ENCODE peak calls at places on chromosomes 7 and 10, in six cellular contexts. One of them, this sample, is unnamed.

GRCh38 chr10:91340613-91341362 is 69.4 kb upstream of the HECTD2 start:
- DNase-seq in pancreas: no peak
- DNase-seq in adrenal gland: no peak
- DNase-seq in breast epithelium: no peak
- DNase-seq in HFF-Myc: peak
- DNase-seq in Panc1: peak
- DNase-seq in this sample: peak

GRCh38 chr7:128353610-128354009 is 7.9 kb downstream of the PRRT4 start:
- DNase-seq in pancreas: no peak
- DNase-seq in adrenal gland: no peak
- DNase-seq in breast epithelium: no peak
- DNase-seq in HFF-Myc: no peak
- DNase-seq in Panc1: no peak
- DNase-seq in this sample: no peak

GRCh38 chr10:12908773-12909172 is 92.7 kb downstream of the CCDC3 start:
- DNase-seq in pancreas: no peak
- DNase-seq in adrenal gland: no peak
- DNase-seq in breast epithelium: no peak
- DNase-seq in HFF-Myc: no peak
- DNase-seq in Panc1: no peak
- DNase-seq in this sample: no peak

GRCh38 chr7:220151-220841 is 27.9 kb downstream of the FAM20C start:
- DNase-seq in pancreas: no peak
- DNase-seq in adrenal gland: no peak
- DNase-seq in breast epithelium: no peak
- DNase-seq in HFF-Myc: no peak
- DNase-seq in Panc1: no peak
- DNase-seq in this sample: peak

GRCh38 chr7:42511027-42511426 is 274.0 kb upstream of the GLI3 start:
- DNase-seq in pancreas: no peak
- DNase-seq in adrenal gland: no peak
- DNase-seq in breast epithelium: no peak
- DNase-seq in HFF-Myc: no peak
- DNase-seq in Panc1: no peak
- DNase-seq in this sample: no peak

GRCh38 chr7:17746131-17746530 is 194.2 kb downstream of the SNX13 start:
- DNase-seq in pancreas: no peak
- DNase-seq in adrenal gland: no peak
- DNase-seq in breast epithelium: no peak
- DNase-seq in HFF-Myc: no peak
- DNase-seq in Panc1: no peak
- DNase-seq in this sample: no peak

GRCh38 chr7:36692444-36692843 is 31.9 kb downstream of the AOAH start:
- DNase-seq in pancreas: no peak
- DNase-seq in adrenal gland: no peak
- DNase-seq in breast epithelium: no peak
- DNase-seq in HFF-Myc: no peak
- DNase-seq in Panc1: no peak
- DNase-seq in this sample: no peak

GRCh38 chr10:46096426-46096825 is 50.4 kb upstream of the MSMB start:
- DNase-seq in pancreas: no peak
- DNase-seq in adrenal gland: no peak
- DNase-seq in breast epithelium: no peak
- DNase-seq in HFF-Myc: no peak
- DNase-seq in Panc1: no peak
- DNase-seq in this sample: no peak

GRCh38 chr7:33868151-33868550 is 37.2 kb upstream of the BMPER start:
- DNase-seq in pancreas: no peak
- DNase-seq in adrenal gland: no peak
- DNase-seq in breast epithelium: no peak
- DNase-seq in HFF-Myc: no peak
- DNase-seq in Panc1: no peak
- DNase-seq in this sample: peak

GRCh38 chr7:92025260-92025659 is 84.6 kb downstream of the AKAP9 start:
- DNase-seq in pancreas: no peak
- DNase-seq in adrenal gland: no peak
- DNase-seq in breast epithelium: no peak
- DNase-seq in HFF-Myc: no peak
- DNase-seq in Panc1: peak
- DNase-seq in this sample: no peak

GRCh38 chr7:150377116-150377979 is 1.8 kb upstream of the ZNF775 start:
- DNase-seq in pancreas: no peak
- DNase-seq in adrenal gland: no peak
- DNase-seq in breast epithelium: no peak
- DNase-seq in HFF-Myc: no peak
- DNase-seq in Panc1: no peak
- DNase-seq in this sample: no peak
- H3K4me3 ChIP-seq in pancreas: no peak
- H3K4me3 ChIP-seq in adrenal gland: no peak
- H3K4me3 ChIP-seq in breast epithelium: no peak
- H3K4me3 ChIP-seq in HFF-Myc: no peak
- H3K4me3 ChIP-seq in Panc1: no peak
- H3K4me3 ChIP-seq in this sample: no peak

DNA sequence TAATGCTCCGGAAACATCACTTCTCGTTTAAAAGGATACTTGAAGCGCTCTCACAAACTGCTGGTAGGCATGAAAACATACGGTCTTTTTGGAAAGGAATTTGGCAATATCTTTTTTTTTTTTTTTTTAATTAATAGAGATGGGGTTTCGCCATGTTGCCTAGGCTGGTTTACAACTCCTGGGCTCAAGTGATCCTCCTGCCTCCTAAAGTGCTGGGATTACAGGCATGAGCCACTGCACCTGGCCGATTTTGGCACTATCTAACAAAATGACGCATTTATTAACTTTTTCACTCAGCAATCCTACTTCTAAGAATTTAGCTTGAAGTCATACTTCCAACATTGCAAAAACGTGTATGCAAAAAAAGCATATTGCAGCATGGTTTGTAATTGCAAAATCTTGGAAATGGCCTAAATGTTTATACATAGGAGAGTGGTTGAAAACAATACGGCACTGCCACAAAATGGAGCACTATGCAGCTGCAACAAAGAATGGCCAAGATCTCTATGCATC is 2.2 kb upstream of the XRCC2 start:
- DNase-seq in pancreas: no peak
- DNase-seq in adrenal gland: no peak
- DNase-seq in breast epithelium: no peak
- DNase-seq in HFF-Myc: no peak
- DNase-seq in Panc1: no peak
- DNase-seq in this sample: no peak
- H3K4me3 ChIP-seq in pancreas: no peak
- H3K4me3 ChIP-seq in adrenal gland: no peak
- H3K4me3 ChIP-seq in breast epithelium: no peak
- H3K4me3 ChIP-seq in HFF-Myc: no peak
- H3K4me3 ChIP-seq in Panc1: no peak
- H3K4me3 ChIP-seq in this sample: no peak

DNA sequence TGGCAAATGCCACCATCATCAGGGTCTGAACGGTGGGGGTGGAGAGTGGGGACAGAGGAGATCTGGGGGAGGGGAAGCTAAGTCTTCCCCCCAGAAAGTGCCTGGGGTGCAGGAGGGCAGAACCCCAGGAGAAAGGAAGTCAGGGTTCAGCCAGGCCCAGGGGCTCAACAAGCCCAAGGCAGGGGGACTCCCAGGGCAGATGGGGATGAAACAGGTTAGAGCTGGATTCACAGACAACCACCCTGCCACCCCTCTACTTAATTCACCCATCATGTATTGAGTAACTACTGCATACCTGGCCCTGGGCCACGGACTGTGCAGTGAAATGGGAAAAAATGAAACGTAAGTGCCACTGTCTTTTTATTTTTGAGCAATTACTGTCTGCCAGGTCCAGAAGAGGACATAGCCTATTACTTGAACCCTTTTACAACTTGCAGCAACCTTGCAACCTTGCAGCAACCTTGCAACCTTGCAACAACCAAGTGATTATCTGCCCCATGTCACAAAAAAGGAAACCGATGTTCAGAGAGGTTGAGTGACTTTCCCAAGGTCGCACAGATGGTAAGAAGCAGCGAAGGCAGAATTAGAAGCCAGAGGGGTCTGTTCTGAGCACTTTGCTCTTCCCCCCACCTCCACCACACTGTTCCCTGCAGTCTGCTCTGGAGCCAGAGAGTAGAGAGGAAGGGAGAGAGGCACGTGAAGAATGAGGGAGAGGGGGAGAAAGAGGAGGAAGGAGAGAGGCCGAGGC is 4.8 kb downstream of the ELN start:
- DNase-seq in pancreas: no peak
- DNase-seq in adrenal gland: no peak
- DNase-seq in breast epithelium: no peak
- DNase-seq in HFF-Myc: no peak
- DNase-seq in Panc1: no peak
- DNase-seq in this sample: no peak
- H3K4me3 ChIP-seq in pancreas: no peak
- H3K4me3 ChIP-seq in adrenal gland: no peak
- H3K4me3 ChIP-seq in breast epithelium: no peak
- H3K4me3 ChIP-seq in HFF-Myc: no peak
- H3K4me3 ChIP-seq in Panc1: no peak
- H3K4me3 ChIP-seq in this sample: no peak

DNA sequence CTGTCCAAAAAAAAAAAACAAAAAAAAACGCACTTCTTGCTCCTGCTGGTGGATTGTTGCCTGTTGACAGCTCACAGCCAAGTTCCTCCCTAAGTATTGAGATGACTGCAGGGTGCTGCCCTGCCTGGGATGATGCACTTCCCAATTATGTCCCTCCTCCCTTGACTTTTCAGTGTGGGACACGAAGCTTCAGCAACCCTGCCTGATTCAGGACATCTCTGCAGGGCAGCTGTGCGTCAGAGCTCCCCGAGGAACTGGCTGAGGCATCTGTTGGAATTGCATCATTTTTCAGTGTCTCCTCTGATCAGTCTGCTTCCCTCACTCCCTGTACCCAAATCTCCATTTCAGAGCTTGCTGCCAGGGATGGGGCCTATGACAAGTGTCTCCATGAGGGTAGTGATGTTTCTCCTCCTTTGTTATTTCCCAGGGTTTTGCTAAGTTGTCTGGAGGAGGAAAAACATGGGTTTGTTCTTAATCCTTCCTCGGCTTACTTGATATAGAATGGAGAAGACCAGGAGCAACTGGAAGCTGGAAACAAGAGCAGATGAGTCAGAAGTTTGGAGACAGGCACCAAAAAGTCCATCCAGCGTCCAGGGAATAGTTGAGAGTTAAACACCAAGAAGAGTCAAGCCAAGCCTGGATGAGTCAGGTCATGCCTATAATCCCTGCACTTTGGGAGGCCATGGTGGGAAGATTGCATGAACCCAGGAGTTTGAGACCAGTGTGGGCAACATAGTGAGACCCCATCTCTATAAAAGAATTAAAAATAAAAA is 355.1 kb downstream of the GALNT17 start:
- DNase-seq in pancreas: no peak
- DNase-seq in adrenal gland: no peak
- DNase-seq in breast epithelium: no peak
- DNase-seq in HFF-Myc: no peak
- DNase-seq in Panc1: no peak
- DNase-seq in this sample: no peak
- H3K4me3 ChIP-seq in pancreas: no peak
- H3K4me3 ChIP-seq in adrenal gland: no peak
- H3K4me3 ChIP-seq in breast epithelium: no peak
- H3K4me3 ChIP-seq in HFF-Myc: no peak
- H3K4me3 ChIP-seq in Panc1: no peak
- H3K4me3 ChIP-seq in this sample: no peak

GRCh38 chr7:3757059-3757458 is 456.0 kb downstream of the SDK1 start:
- DNase-seq in pancreas: no peak
- DNase-seq in adrenal gland: no peak
- DNase-seq in breast epithelium: no peak
- DNase-seq in HFF-Myc: no peak
- DNase-seq in Panc1: no peak
- DNase-seq in this sample: no peak

GRCh38 chr7:3760696-3761095 is 459.6 kb downstream of the SDK1 start:
- DNase-seq in pancreas: no peak
- DNase-seq in adrenal gland: no peak
- DNase-seq in breast epithelium: no peak
- DNase-seq in HFF-Myc: no peak
- DNase-seq in Panc1: no peak
- DNase-seq in this sample: peak

GRCh38 chr7:3762146-3762831 is 461.2 kb downstream of the SDK1 start:
- DNase-seq in pancreas: no peak
- DNase-seq in adrenal gland: no peak
- DNase-seq in breast epithelium: no peak
- DNase-seq in HFF-Myc: no peak
- DNase-seq in Panc1: no peak
- DNase-seq in this sample: no peak
- H3K4me3 ChIP-seq in pancreas: no peak
- H3K4me3 ChIP-seq in adrenal gland: no peak
- H3K4me3 ChIP-seq in breast epithelium: no peak
- H3K4me3 ChIP-seq in HFF-Myc: no peak
- H3K4me3 ChIP-seq in Panc1: peak
- H3K4me3 ChIP-seq in this sample: no peak